ENCODE peak calls at places on chromosomes 6 and 20, in six cellular contexts. Q is sigmoid colon, C is breast epithelium, M is Panc1, X is transverse colon, W is endothelial cell of umbilical vein. Y is an unnamed sample.
A peak's percentile ranks its signal among the peaks of the same experiment; 100 is the strongest.

GRCh38 chr6:143940011-143940597 is 68.0 kb downstream of the PLAGL1 start:
- DNase-seq in Q (no peak), C (no peak), M (peak; percentile 28), X (peak; percentile 62), W (peak; percentile 45), Y (peak; percentile 57)

GRCh38 chr6:166543603-166544293 is 42.7 kb downstream of the RAMACL start:
- DNase-seq in Q (no peak), C (no peak), M (no peak), X (no peak), W (no peak), Y (no peak)

GRCh38 chr6:145119091-145119490 is 616.2 kb downstream of the EPM2A start:
- DNase-seq in Q (no peak), C (no peak), M (no peak), X (no peak), W (no peak), Y (no peak)

GRCh38 chr6:47741807-47742206 is 40.0 kb upstream of the OPN5 start:
- DNase-seq in Q (no peak), C (no peak), M (peak; percentile 74), X (peak; percentile 40), W (peak; percentile 8), Y (no peak)

GRCh38 chr6:111997078-111997862 is 56.6 kb upstream of the CCN6 start:
- DNase-seq in Q (peak; percentile 93), C (peak; percentile 66), M (peak; percentile 67), X (peak; percentile 80), W (peak; percentile 74), Y (peak; percentile 87)

GRCh38 chr20:50519036-50519780 is 9.0 kb downstream of the PTPN1 start:
- DNase-seq in Q (no peak), C (peak; percentile 15), M (no peak), X (peak; percentile 43), W (no peak), Y (no peak)

GRCh38 chr6:149363154-149363553 is 36.9 kb upstream of the SUMO4 start:
- DNase-seq in Q (no peak), C (no peak), M (no peak), X (no peak), W (no peak), Y (no peak)

GRCh38 chr6:123332070-123332469 is 304.7 kb downstream of the TRDN start:
- DNase-seq in Q (no peak), C (no peak), M (no peak), X (no peak), W (no peak), Y (no peak)

GRCh38 chr6:162727347-162728176 is at the start of the genes PACRG and PRKN:
- DNase-seq in Q (peak; percentile 99), C (peak; percentile 99), M (peak; percentile 88), X (peak; percentile 100), W (peak; percentile 96), Y (peak; percentile 99)

GRCh38 chr6:166313255-166314070 is 5.3 kb upstream of the PRR18 start:
- DNase-seq in Q (no peak), C (no peak), M (peak; percentile 13), X (peak; percentile 27), W (peak; percentile 45), Y (peak; percentile 80)

GRCh38 chr20:58722379-58722778 is 29.8 kb downstream of the NPEPL1 start:
- DNase-seq in Q (peak; percentile 42), C (no peak), M (no peak), X (no peak), W (no peak), Y (no peak)

GRCh38 chr20:33882481-33882880 is 71.3 kb downstream of the CHMP4B start:
- DNase-seq in Q (no peak), C (no peak), M (no peak), X (no peak), W (no peak), Y (no peak)

GRCh38 chr6:46573140-46573539 is 79.5 kb downstream of the CYP39A1 start:
- DNase-seq in Q (no peak), C (no peak), M (no peak), X (no peak), W (no peak), Y (no peak)

GRCh38 chr6:123447315-123447937 is 189.3 kb downstream of the TRDN start:
- DNase-seq in Q (no peak), C (no peak), M (no peak), X (no peak), W (no peak), Y (no peak)

GRCh38 chr6:22596011-22596410 is 26.6 kb downstream of the HDGFL1 start:
- DNase-seq in Q (no peak), C (no peak), M (no peak), X (no peak), W (no peak), Y (no peak)

GRCh38 chr20:25285856-25286798 is 38.2 kb downstream of the PYGB start:
- DNase-seq in Q (peak; percentile 55), C (peak; percentile 13), M (no peak), X (peak; percentile 3), W (no peak), Y (peak; percentile 17)

GRCh38 chr6:16383607-16384206 is 145.3 kb downstream of the GMPR start:
- DNase-seq in Q (no peak), C (no peak), M (no peak), X (no peak), W (no peak), Y (no peak)

GRCh38 chr6:16374796-16375195 is 136.4 kb downstream of the GMPR start:
- DNase-seq in Q (no peak), C (no peak), M (no peak), X (no peak), W (no peak), Y (no peak)

GRCh38 chr6:16375828-16376227 is 137.4 kb downstream of the GMPR start:
- DNase-seq in Q (no peak), C (no peak), M (no peak), X (no peak), W (peak; percentile 28), Y (no peak)

GRCh38 chr6:16377470-16377869 is 139.1 kb downstream of the GMPR start:
- DNase-seq in Q (no peak), C (no peak), M (no peak), X (no peak), W (no peak), Y (no peak)

DNA sequence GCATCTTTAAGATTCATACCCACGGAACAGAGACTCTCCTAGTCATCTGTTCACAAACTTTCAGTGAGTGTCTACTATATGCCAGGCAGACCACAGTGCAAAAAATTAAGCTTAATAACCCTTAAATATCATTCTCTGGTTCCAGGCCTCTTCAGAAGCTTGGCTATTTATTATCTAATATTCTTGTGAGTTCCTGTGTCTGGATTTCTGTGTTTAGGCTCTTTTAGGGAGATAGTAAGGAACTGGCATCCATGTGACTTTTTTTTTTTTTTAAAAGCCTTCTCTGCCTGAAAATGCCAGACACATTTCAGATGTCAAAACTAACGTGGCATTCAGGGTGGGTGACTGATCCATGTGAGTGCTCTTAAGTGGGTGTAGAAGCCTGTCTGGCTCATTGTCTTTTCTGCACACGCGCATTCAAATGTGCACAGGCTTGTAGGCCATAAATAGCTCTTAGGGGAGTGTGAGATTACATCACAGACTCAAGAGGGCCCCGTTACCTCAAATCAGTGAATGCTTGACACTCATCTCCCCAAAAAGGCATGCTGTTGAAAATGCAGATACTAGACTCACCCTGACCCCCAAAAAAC is 141.9 kb downstream of the GMPR start:
- DNase-seq in Q (no peak), C (no peak), M (no peak), X (no peak), W (no peak), Y (no peak)
- H3K4me3 ChIP-seq in Q (no peak overlapping the region), C (no peak overlapping the region), M (no peak overlapping the region), X (no peak overlapping the region), W (no peak overlapping the region), Y (no peak overlapping the region)

GRCh38 chr20:22385602-22386299 is 198.6 kb downstream of the FOXA2 start:
- DNase-seq in Q (no peak), C (no peak), M (no peak), X (no peak), W (no peak), Y (no peak)
- H3K4me1 ChIP-seq in Q (no peaks in the 10 kb centered on the region), C (no peaks in the 10 kb centered on the region), M (peaks cover 33% of the 10 kb centered on the region), X (no peaks in the 10 kb centered on the region), W (no peaks in the 10 kb centered on the region), Y (no peaks in the 10 kb centered on the region)

DNA sequence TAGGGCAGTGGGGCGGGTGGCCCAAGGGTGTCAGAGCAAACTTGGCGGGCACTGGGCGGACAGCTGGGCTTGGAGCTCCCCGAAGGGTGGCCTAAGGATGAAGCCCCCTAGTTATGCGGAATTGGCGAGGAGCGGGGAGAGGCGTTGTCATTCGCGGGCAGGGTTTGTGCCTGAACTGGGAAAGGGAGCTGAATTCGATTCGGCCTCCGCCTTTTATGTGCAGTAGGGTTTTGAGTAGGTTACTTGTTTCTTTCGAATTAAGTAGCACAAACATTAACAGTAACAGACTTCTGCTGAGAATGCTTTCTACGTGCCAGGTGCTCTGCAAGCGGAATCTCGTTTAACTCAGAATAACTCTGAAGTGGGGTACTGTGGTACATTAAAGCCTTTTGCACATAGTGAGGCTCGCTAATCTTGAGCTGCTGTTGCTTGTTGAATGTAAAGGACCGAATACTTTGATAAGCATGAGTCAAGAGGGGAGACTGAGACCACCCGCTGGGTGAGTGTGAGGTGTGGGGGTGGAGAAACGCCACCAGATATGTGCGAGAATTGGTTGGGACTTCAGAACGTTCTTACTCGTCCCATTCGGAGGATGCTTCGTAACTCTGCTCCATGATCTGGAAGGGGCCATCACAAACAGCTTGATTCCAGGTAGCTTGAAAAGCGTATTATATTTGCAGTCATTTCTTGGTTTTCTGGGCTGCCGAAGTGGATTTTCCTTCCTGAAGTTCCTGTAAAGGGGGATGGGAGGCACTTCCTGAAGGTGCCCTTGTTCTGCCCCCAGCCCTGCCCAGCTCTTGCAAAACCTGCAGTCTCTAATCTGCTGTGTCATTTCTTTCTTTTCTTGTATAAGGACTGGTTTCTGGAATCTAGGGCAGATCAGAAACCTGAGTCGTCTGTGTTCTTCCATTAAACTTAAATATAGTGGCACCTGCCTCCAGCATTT is 865 bp downstream of the RAB5IF start:
- DNase-seq in Q (no peak), C (no peak), M (no peak), X (peak; percentile 44), W (peak; percentile 23), Y (no peak)
- TF ChIP-seq POLR2AphosphoS5 in Q (no peak), C (no peak), M (no peak), X (no peak), W (no peak), Y (no peak)

DNA sequence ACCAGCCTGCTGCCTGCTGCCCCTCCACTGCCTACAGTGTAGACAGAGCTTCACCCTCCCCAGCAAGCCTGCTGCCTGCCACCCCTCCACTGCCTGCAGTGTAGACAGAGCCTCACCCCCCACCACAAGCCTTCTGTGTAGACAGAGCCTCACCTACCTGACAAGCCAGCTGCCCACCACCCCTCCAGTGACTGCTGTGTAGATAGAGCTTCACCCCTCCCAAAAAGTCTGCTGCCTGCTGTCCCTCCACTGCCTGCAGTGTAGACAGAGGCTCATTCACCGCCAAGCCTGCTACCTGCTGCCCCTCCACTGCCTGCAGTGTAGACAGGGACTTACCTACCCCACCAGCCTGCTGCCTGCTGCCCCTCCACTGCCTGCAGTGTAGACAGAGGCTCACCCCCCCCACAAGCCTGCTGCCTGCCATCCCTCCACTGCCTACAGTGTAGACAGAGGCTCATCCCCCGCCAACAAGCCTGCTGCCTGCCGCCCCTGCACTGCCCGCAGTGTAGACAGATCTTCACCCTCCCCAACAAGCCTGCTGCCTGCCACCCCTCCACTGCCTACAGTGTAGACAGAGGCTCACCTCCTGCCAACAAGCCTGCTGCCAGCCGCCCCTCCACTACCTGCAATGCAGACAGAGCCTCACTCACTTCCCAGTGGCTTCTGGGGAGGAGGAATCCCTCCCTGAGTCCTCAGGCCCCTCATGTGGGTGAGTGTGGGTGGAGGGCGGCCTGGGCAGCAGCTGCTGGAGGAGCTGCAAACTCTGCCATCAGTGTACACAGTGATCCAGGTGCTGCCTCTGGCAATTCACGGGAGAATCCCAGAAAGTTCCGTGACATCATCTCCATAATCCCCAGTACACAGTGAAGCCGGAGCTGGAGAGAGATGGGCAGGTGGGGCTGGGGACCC is 140.9 kb downstream of the DLL1 start:
- DNase-seq in Q (peak; percentile 59), C (no peak), M (no peak), X (no peak), W (no peak), Y (no peak)
- H3K4me3 ChIP-seq in Q (no peak overlapping the region), C (no peak overlapping the region), M (no peak overlapping the region), X (no peak overlapping the region), W (no peak overlapping the region), Y (no peak overlapping the region)

Y was measured in upper lobe of left lung.